ENCODE peak calls at places on chromosomes 13 and 19, in nine cellular contexts. X is fibroblast of lung; A is Right ventricle myocardium superior; J is left cardiac atrium; L is posterior vena cava; Y is NCI-H2029; C is HS-5; S is CD4-positive, alpha-beta memory T cell; I is NAMALWA. O is an unnamed sample.

GRCh38 chr13:31236211-31236786 is 36.5 kb downstream of the B3GLCT start:
- DNase-seq in X (peak), A (no peak), J (no peak), L (no peak), Y (no peak), C (no peak), S (peak), I (peak), O (peak)

GRCh38 chr13:99961634-99962033 is 9.9 kb downstream of the ZIC5 start:
- DNase-seq in X (no peak), A (no peak), J (no peak), L (no peak), Y (no peak), C (no peak), S (no peak), I (no peak), O (peak)

GRCh38 chr13:39601636-39602035 is 1.4 kb downstream of the LHFPL6 start:
- DNase-seq in X (no peak), A (no peak), J (no peak), L (no peak), Y (no peak), C (no peak), S (no peak), I (no peak), O (no peak)

GRCh38 chr19:48258350-48258749 is 2.6 kb upstream of the CARD8 start:
- DNase-seq in X (peak), A (no peak), J (no peak), L (no peak), Y (no peak), C (no peak), S (peak), I (peak), O (no peak)

GRCh38 chr13:42422681-42423080 is 150.7 kb downstream of the AKAP11 start:
- DNase-seq in X (no peak), A (no peak), J (no peak), L (no peak), Y (no peak), C (no peak), S (no peak), I (no peak), O (no peak)

GRCh38 chr13:55087085-55087484 is 2053.6 kb upstream of the PRR20A start:
- DNase-seq in X (no peak), A (no peak), J (no peak), L (no peak), Y (no peak), C (no peak), S (no peak), I (no peak), O (no peak)

GRCh38 chr19:3114018-3114726 is 20.0 kb downstream of the GNA11 start:
- DNase-seq in X (no peak), A (no peak), J (no peak), L (no peak), Y (no peak), C (no peak), S (no peak), I (no peak), O (no peak)

GRCh38 chr13:112959701-112960542 is 9.1 kb upstream of the MCF2L start:
- DNase-seq in X (no peak), A (peak), J (no peak), L (peak), Y (no peak), C (no peak), S (no peak), I (no peak), O (no peak)

GRCh38 chr19:12574036-12574435 is 22.8 kb upstream of the ZNF564 start:
- DNase-seq in X (no peak), A (no peak), J (no peak), L (no peak), Y (peak), C (no peak), S (no peak), I (peak), O (no peak)

GRCh38 chr19:54412877-54413276 is 2.4 kb upstream of the TTYH1 start:
- DNase-seq in X (no peak), A (no peak), J (no peak), L (no peak), Y (no peak), C (no peak), S (no peak), I (no peak), O (no peak)

GRCh38 chr19:46373573-46374359 is 26.9 kb downstream of the PPP5C start:
- DNase-seq in X (peak), A (peak), J (peak), L (peak), Y (peak), C (no peak), S (no peak), I (no peak), O (peak)

GRCh38 chr19:6721773-6722172 is 1.3 kb upstream of the C3 start:
- DNase-seq in X (no peak), A (no peak), J (no peak), L (no peak), Y (no peak), C (no peak), S (no peak), I (peak), O (no peak)

GRCh38 chr13:37599509-37599908 is 941 bp upstream of the POSTN start:
- DNase-seq in X (peak), A (no peak), J (no peak), L (no peak), Y (no peak), C (no peak), S (no peak), I (no peak), O (no peak)

GRCh38 chr13:31824705-31825512 is 85.6 kb downstream of the RXFP2 start:
- DNase-seq in X (peak), A (no peak), J (no peak), L (no peak), Y (no peak), C (no peak), S (peak), I (peak), O (peak)

GRCh38 chr19:37304190-37304883 is 66.6 kb upstream of the ZNF527 start:
- DNase-seq in X (no peak), A (peak), J (peak), L (peak), Y (no peak), C (no peak), S (no peak), I (no peak), O (peak)

GRCh38 chr19:29170554-29170953 is 42.4 kb downstream of the UQCRFS1 start:
- DNase-seq in X (no peak), A (no peak), J (no peak), L (no peak), Y (no peak), C (no peak), S (no peak), I (peak), O (no peak)